ENCODE peak calls at places on chromosome 18, in nine cellular contexts. Y is AG20443; J is Calu3; V is activated T-cell treated with anti-CD3 and anti-CD28 coated beads, Interleukin-2, amount 50 U/mL, for 1 hour; H is breast epithelium; N is fibroblast of pulmonary artery; S is spleen; Q is omental fat pad; C is hypothalamus. T is an unnamed sample.

GRCh38 chr18:46260016-46260878 is 156.1 kb downstream of the HAUS1 start:
- DNase-seq in Y (peak; percentile 47), J (no peak), V (no peak), H (no peak), N (peak; percentile 56), S (no peak), Q (no peak), C (no peak), T (no peak)

GRCh38 chr18:58223717-58224424 is 179.8 kb downstream of the NEDD4L start:
- DNase-seq in Y (peak; percentile 87), J (peak; percentile 55), V (no peak), H (peak; percentile 73), N (peak; percentile 80), S (no peak), Q (no peak), C (no peak), T (no peak)

GRCh38 chr18:35835838-35836237 is 136.6 kb upstream of the RMP24 start:
- DNase-seq in Y (no peak), J (no peak), V (no peak), H (no peak), N (no peak), S (no peak), Q (no peak), C (no peak), T (no peak)

GRCh38 chr18:45255142-45255890 is 360.0 kb upstream of the SLC14A2 start:
- DNase-seq in Y (peak; percentile 87), J (no peak), V (no peak), H (no peak), N (peak; percentile 79), S (no peak), Q (no peak), C (no peak), T (no peak)

GRCh38 chr18:30730915-30731314 is 311.6 kb downstream of the DSC3 start:
- DNase-seq in Y (no peak), J (no peak), V (no peak), H (no peak), N (no peak), S (peak; percentile 55), Q (no peak), C (no peak), T (no peak)

GRCh38 chr18:39786477-39786876 is 2168.6 kb upstream of the PIK3C3 start:
- DNase-seq in Y (no peak), J (no peak), V (no peak), H (no peak), N (no peak), S (no peak), Q (no peak), C (no peak), T (no peak)

GRCh38 chr18:59270689-59271257 is 2.5 kb downstream of the RAX start:
- DNase-seq in Y (no peak), J (no peak), V (no peak), H (no peak), N (no peak), S (peak; percentile 18), Q (no peak), C (no peak), T (no peak)

GRCh38 chr18:45588284-45588683 is 27.0 kb upstream of the SLC14A2 start:
- DNase-seq in Y (no peak), J (no peak), V (no peak), H (no peak), N (no peak), S (no peak), Q (no peak), C (no peak), T (no peak)

GRCh38 chr18:46449033-46449432 is 208.0 kb downstream of the LOXHD1 start:
- DNase-seq in Y (no peak), J (no peak), V (no peak), H (no peak), N (no peak), S (no peak), Q (no peak), C (no peak), T (no peak)

GRCh38 chr18:37270046-37270665 is 295.4 kb downstream of the CELF4 start:
- DNase-seq in Y (peak; percentile 68), J (peak; percentile 59), V (no peak), H (no peak), N (peak; percentile 69), S (no peak), Q (peak; percentile 35), C (peak; percentile 47), T (no peak)